ENCODE peak calls at places on chromosomes 13 and 19, in five cellular contexts. Z, W, G, A and I are unnamed samples.

GRCh38 chr13:40158218-40158617 is 502.8 kb downstream of the COG6 start:
- DNase-seq in Z (no peak), W (no peak), A (no peak), G (no peak), I (no peak)

GRCh38 chr19:44604241-44604640 is 9.1 kb upstream of the IGSF23 start:
- DNase-seq in A (no peak), Z (no peak), W (no peak), G (no peak), I (no peak)

GRCh38 chr19:18418034-18418724 is 1.0 kb upstream of the SSBP4 start:
- DNase-seq in W (no peak), Z (no peak), G (no peak), A (no peak), I (no peak)

GRCh38 chr19:49114630-49115363 is 627 bp downstream of the LIN7B start:
- DNase-seq in W (no peak), A (no peak), G (peak), Z (no peak), I (peak)

GRCh38 chr13:74966814-74967213 is 515.2 kb downstream of the TBC1D4 start:
- DNase-seq in G (no peak), W (no peak), Z (no peak), A (no peak), I (no peak)

GRCh38 chr13:32796754-32797153 is 210.5 kb downstream of the PDS5B start:
- DNase-seq in G (no peak), Z (no peak), A (no peak), W (no peak), I (no peak)

GRCh38 chr19:1975081-1975480 is 34.1 kb downstream of the CSNK1G2 start:
- DNase-seq in A (no peak), W (no peak), Z (no peak), G (no peak), I (no peak)

GRCh38 chr13:95295026-95295425 is 6.2 kb downstream of the ABCC4 start:
- DNase-seq in A (no peak), W (no peak), G (no peak), Z (no peak), I (no peak)

GRCh38 chr19:46786236-46787039 is 2.0 kb downstream of the SLC1A5 start:
- DNase-seq in Z (peak), A (peak), G (peak), W (peak), I (no peak)

GRCh38 chr13:23506821-23507210 is 63.4 kb upstream of the TNFRSF19 start:
- DNase-seq in G (no peak), Z (no peak), A (no peak), W (no peak), I (no peak)

GRCh38 chr13:80441968-80442367 is 101.0 kb upstream of the SPRY2 start:
- DNase-seq in A (no peak), G (no peak), W (no peak), Z (no peak), I (no peak)

GRCh38 chr13:49464621-49465325 is 20.7 kb downstream of the SETDB2 start:
- DNase-seq in Z (no peak), G (no peak), A (no peak), W (no peak), I (no peak)

GRCh38 chr19:38059897-38060296 is 152.9 kb downstream of the SIPA1L3 start:
- DNase-seq in A (no peak), Z (no peak), W (no peak), G (no peak), I (no peak)

GRCh38 chr13:75566658-75567057 is 17.1 kb downstream of the UCHL3 start:
- DNase-seq in G (no peak), Z (no peak), A (no peak), W (no peak), I (no peak)

GRCh38 chr13:31234729-31235128 is 35.0 kb downstream of the B3GLCT start:
- DNase-seq in Z (no peak), A (no peak), W (no peak), G (no peak), I (no peak)

GRCh38 chr19:11942843-11943108 is 17.9 kb downstream of the ZNF700 start:
- DNase-seq in W (no peak), G (no peak), Z (no peak), A (no peak), I (no peak)

GRCh38 chr19:12838893-12839656 is 760 bp downstream of the MAST1 start:
- DNase-seq in W (no peak), Z (no peak), A (no peak), G (no peak), I (no peak)